ENCODE peak calls at places on chromosome 19, in seven cellular contexts. G is PC-9, J is GM23248, L is HepG2, P is K562, A is PC-3, O is fibroblast of lung. U is an unnamed sample. For H3K9me3 and H4K20me1, the result is how much of the 10 kb centered on the place peaks cover.

GRCh38 chr19:49851456-49852259 is 699 bp downstream of the PTOV1 start:
- DNase-seq in G (no peak), J (peak), L (no peak), P (peak), A (peak), O (no peak), U (peak)

GRCh38 chr19:42173695-42174094 is 41.4 kb upstream of the POU2F2 start:
- DNase-seq in G (no peak), J (no peak), L (no peak), P (no peak), A (no peak), O (no peak), U (no peak)

GRCh38 chr19:927044-927706 is 1.3 kb downstream of the ARID3A start:
- DNase-seq in G (no peak), J (peak), L (peak), P (peak), A (no peak), O (peak), U (peak)

GRCh38 chr19:1109032-1109541 is 5.3 kb downstream of the GPX4 start:
- DNase-seq in G (no peak), J (peak), L (no peak), P (no peak), A (no peak), O (no peak), U (no peak)

GRCh38 chr19:28472843-28473242 is 740.1 kb downstream of the UQCRFS1 start:
- DNase-seq in G (no peak), J (peak), L (no peak), P (no peak), A (no peak), O (no peak), U (no peak)

GRCh38 chr19:34184880-34185491 is 12.7 kb downstream of the LSM14A start:
- DNase-seq in G (no peak), J (peak), L (no peak), P (no peak), A (no peak), O (peak), U (no peak)

GRCh38 chr19:1823020-1823419 is 10.9 kb upstream of the ATP8B3 start:
- DNase-seq in G (no peak), J (no peak), L (no peak), P (no peak), A (no peak), O (no peak), U (no peak)

GRCh38 chr19:46451352-46451751 is 20.0 kb downstream of the PNMA8A start:
- DNase-seq in G (no peak), J (no peak), L (no peak), P (no peak), A (no peak), O (no peak), U (no peak)

GRCh38 chr19:17420267-17420924 is 549 bp downstream of the MVB12A start:
- DNase-seq in G (peak), J (peak), L (no peak), P (peak), A (peak), O (no peak), U (peak)

GRCh38 chr19:11390359-11390758 is 6.2 kb upstream of the EPOR start:
- DNase-seq in G (no peak), J (no peak), L (no peak), P (no peak), A (no peak), O (no peak), U (no peak)

GRCh38 chr19:7500811-7501450 is 12.1 kb upstream of the PEX11G start:
- DNase-seq in G (peak), J (peak), L (peak), P (peak), A (peak), O (no peak), U (no peak)

GRCh38 chr19:10332158-10332964 is 968 bp downstream of the RAVER1 start:
- DNase-seq in G (no peak), J (peak), L (peak), P (peak), A (no peak), O (no peak), U (no peak)

GRCh38 chr19:56404705-56405056 is 549 bp downstream of the ZNF583 start:
- DNase-seq in G (no peak), J (peak), L (no peak), P (peak), A (no peak), O (no peak), U (no peak)

GRCh38 chr19:30428281-30428680 is 56.1 kb downstream of the ZNF536 start:
- DNase-seq in G (no peak), J (no peak), L (no peak), P (no peak), A (no peak), O (no peak), U (no peak)

GRCh38 chr19:10113592-10113963 is 2.1 kb downstream of the P2RY11 start:
- DNase-seq in G (no peak), J (peak), L (no peak), P (no peak), A (peak), O (no peak), U (no peak)

GRCh38 chr19:7427944-7428343 is 60.9 kb downstream of the PEX11G start:
- DNase-seq in G (no peak), J (no peak), L (no peak), P (no peak), A (no peak), O (peak), U (no peak)

GRCh38 chr19:45311640-45312039 is 11.0 kb downstream of the CKM start:
- DNase-seq in G (no peak), J (no peak), L (peak), P (no peak), A (no peak), O (no peak), U (no peak)

GRCh38 chr19:1862424-1863307 is 713 bp downstream of the KLF16 start:
- DNase-seq in G (peak), J (peak), L (no peak), P (peak), A (peak), O (no peak), U (peak)

GRCh38 chr19:43622070-43622469 is 2.6 kb upstream of the ZNF428 start:
- DNase-seq in G (no peak), J (no peak), L (no peak), P (no peak), A (no peak), O (no peak), U (no peak)

GRCh38 chr19:1967087-1967608 is 26.2 kb downstream of the CSNK1G2 start:
- DNase-seq in G (no peak), J (no peak), L (no peak), P (no peak), A (no peak), O (no peak), U (no peak)

GRCh38 chr19:10552596-10553053 is 8.9 kb downstream of the ATG4D start:
- DNase-seq in G (no peak), J (peak), L (no peak), P (peak), A (peak), O (peak), U (peak)

GRCh38 chr19:2012941-2013682 is 2.4 kb downstream of the BTBD2 start:
- DNase-seq in G (no peak), J (no peak), L (no peak), P (no peak), A (no peak), O (no peak), U (no peak)

GRCh38 chr19:7506385-7507328 is 9.2 kb upstream of the ZNF358 start:
- DNase-seq in G (peak), J (peak), L (peak), P (peak), A (peak), O (peak), U (peak)

GRCh38 chr19:51552996-51553725 is 17.9 kb upstream of the ZNF175 start:
- DNase-seq in G (peak), J (peak), L (peak), P (peak), A (peak), O (peak), U (peak)

GRCh38 chr19:30631035-30631375 is 258.8 kb downstream of the ZNF536 start:
- DNase-seq in G (no peak), J (no peak), L (no peak), P (no peak), A (no peak), O (no peak), U (no peak)

GRCh38 chr19:57512845-57513244 is 13.1 kb downstream of the ZNF773 start:
- DNase-seq in G (no peak), J (peak), L (no peak), P (no peak), A (no peak), O (peak), U (peak)
- H3K9me3 ChIP-seq in G (under half), J (under half), L (under half), P (under half), A (half or more), O (under half), U (under half)

GRCh38 chr19:48633148-48634035 is 3.8 kb downstream of the DBP start:
- DNase-seq in G (no peak), J (peak), L (no peak), P (peak), A (no peak), O (no peak), U (no peak)

GRCh38 chr19:48634036-48634342 is 3.2 kb downstream of the DBP start:
- DNase-seq in G (no peak), J (no peak), L (no peak), P (no peak), A (no peak), O (no peak), U (no peak)

GRCh38 chr19:48635263-48635965 is 1.8 kb downstream of the DBP start:
- DNase-seq in G (peak), J (peak), L (no peak), P (peak), A (peak), O (no peak), U (peak)

GRCh38 chr19:48635966-48636858 is 967 bp downstream of the DBP start:
- DNase-seq in G (peak), J (peak), L (no peak), P (no peak), A (no peak), O (no peak), U (no peak)

GRCh38 chr19:48634424-48635262 is 2.5 kb downstream of the DBP start:
- DNase-seq in G (peak), J (peak), L (peak), P (peak), A (peak), O (peak), U (peak)
- H4K20me1 ChIP-seq in G (under half), J (under half), L (under half), P (under half), A (under half), O (under half), U (under half)

GRCh38 chr19:14005381-14006084 is 587 bp downstream of the RFX1 start:
- DNase-seq in G (peak), J (peak), L (peak), P (peak), A (peak), O (peak), U (peak)

GRCh38 chr19:14004619-14005380 is 1.3 kb downstream of the RFX1 start:
- DNase-seq in G (no peak), J (peak), L (peak), P (peak), A (no peak), O (no peak), U (peak)

GRCh38 chr19:14000691-14001365 is 5.3 kb downstream of the RFX1 start:
- DNase-seq in G (no peak), J (no peak), L (no peak), P (no peak), A (no peak), O (no peak), U (peak)

GRCh38 chr19:14002571-14003278 is 3.4 kb downstream of the RFX1 start:
- DNase-seq in G (no peak), J (no peak), L (no peak), P (no peak), A (no peak), O (no peak), U (peak)

DNA sequence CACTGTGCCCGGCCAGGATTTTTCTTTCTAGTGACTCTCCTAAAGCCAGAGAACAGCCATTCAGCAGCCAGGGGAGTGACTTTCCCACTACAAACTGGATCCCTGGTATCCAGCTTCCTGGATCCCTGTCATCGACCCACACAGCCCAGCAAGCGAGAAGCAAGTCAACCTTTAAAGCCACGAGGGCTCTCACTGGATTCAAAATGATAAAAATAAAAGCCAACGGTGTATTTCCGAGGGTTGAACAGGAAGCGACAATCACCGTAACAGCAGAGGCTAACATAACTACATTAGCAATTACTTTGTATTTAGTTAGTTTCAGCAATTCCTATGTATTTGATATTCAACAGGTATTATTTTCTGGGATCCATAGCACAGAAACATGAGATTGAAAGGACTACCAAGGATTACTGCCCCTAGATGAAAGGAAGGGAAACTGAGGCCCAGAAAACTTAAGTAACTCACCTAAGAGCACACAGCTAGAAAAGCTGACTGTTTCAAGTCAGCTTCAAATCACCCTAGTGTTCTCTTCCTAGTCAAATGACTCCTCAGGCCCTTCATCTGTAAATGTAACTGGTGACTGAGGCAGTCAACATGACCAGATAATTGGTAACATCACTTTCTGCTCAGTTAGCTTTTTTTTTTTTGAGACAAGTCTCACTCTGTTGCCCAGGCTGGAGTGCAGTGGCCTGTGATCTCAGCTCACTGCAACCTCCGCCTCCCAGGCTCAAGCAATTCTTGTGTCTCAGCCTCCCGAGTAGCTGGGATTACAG is 2.7 kb downstream of the RFX1 start:
- DNase-seq in G (no peak), J (peak), L (no peak), P (no peak), A (no peak), O (no peak), U (peak)
- H3K4me2 ChIP-seq in G (no peak), J (peak), L (no peak), P (peak), A (no peak), O (peak), U (peak)

DNA sequence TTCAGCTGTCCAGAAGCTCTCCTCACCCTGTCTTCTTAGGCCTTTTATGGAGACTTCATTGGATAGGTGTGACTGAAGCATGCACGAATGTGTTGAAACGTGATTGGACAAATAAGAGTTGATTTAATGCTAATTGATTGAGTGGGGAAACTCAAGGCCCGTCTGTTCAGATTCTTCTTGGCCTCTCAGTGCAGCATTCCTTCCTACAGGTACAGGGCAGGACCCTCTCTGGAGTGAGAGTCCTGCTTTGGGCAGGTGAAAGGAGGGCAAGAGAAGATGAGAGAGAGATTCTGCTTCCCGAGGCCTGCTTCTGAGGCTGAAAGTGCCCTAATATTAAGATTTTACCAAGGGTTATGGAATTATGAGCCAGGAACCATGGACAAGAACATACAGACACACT is 20.5 kb downstream of the ZNF331 start:
- DNase-seq in G (no peak), J (no peak), L (no peak), P (no peak), A (no peak), O (no peak), U (no peak)
- H3K9me3 ChIP-seq in G (under half), J (under half), L (under half), P (under half), A (under half), O (under half), U (under half)

DNA sequence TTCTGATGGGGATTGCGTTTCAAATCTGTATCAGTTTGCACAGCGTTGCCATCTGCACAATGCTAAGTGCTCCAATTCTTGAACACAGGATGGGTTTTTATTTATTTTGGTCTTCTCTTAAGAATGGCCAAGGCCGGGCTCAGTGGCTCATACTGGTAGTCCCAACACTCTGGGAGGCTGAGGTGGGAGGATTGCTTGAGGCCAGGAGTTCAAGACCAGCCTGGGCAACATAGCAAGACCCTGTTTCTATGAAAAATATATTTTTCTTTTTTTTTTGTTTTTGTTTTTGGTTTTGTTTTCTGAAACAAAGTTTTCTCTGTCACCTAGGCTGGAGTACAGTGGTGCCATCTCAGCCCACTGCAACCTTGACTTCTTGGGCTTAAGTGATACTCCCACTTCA is 5.5 kb upstream of the YJEFN3 start:
- DNase-seq in G (no peak), J (no peak), L (no peak), P (no peak), A (no peak), O (no peak), U (no peak)
- H4K20me1 ChIP-seq in G (half or more), J (under half), L (under half), P (under half), A (under half), O (under half), U (under half)

GRCh38 chr19:5354403-5354802 is 13.8 kb upstream of the PTPRS start:
- DNase-seq in G (no peak), J (peak), L (peak), P (peak), A (peak), O (no peak), U (no peak)

GRCh38 chr19:5352229-5352763 is 11.7 kb upstream of the PTPRS start:
- DNase-seq in G (no peak), J (peak), L (no peak), P (no peak), A (peak), O (no peak), U (no peak)

GRCh38 chr19:5349041-5349440 is 8.4 kb upstream of the PTPRS start:
- DNase-seq in G (no peak), J (peak), L (peak), P (no peak), A (peak), O (no peak), U (no peak)

GRCh38 chr19:5355076-5355475 is 14.5 kb upstream of the PTPRS start:
- DNase-seq in G (no peak), J (peak), L (no peak), P (no peak), A (peak), O (no peak), U (no peak)

GRCh38 chr19:5351731-5352228 is 11.2 kb upstream of the PTPRS start:
- DNase-seq in G (no peak), J (no peak), L (no peak), P (no peak), A (no peak), O (no peak), U (no peak)
- H3K4me2 ChIP-seq in G (no peak), J (no peak), L (no peak), P (no peak), A (no peak), O (no peak), U (no peak)